ENCODE peak calls at places on chromosomes 6 and 20, in six cellular contexts. S, V, H, P, U and L are unnamed samples.

GRCh38 chr6:141561154-141561553 is 571.6 kb upstream of the GJE1 start:
- DNase-seq in S (no peak), V (no peak), H (no peak), P (no peak), U (no peak), L (no peak)

GRCh38 chr6:157597461-157598312 is 216.7 kb downstream of the ZDHHC14 start:
- DNase-seq in S (no peak), V (peak; percentile 13), H (peak; percentile 59), P (peak; percentile 27), U (peak; percentile 66), L (peak; percentile 78)

GRCh38 chr6:73803562-73804221 is 107.7 kb downstream of the CD109 start:
- DNase-seq in S (no peak), V (peak; percentile 83), H (no peak), P (peak; percentile 18), U (peak; percentile 2), L (no peak)

GRCh38 chr20:46022411-46023147 is 6.4 kb upstream of the SLC12A5 start:
- DNase-seq in S (no peak), V (no peak), H (peak; percentile 80), P (no peak), U (peak; percentile 48), L (peak; percentile 93)

GRCh38 chr6:37371158-37372083 is 17.6 kb downstream of the RNF8 start:
- DNase-seq in S (no peak), V (no peak), H (no peak), P (no peak), U (peak; percentile 68), L (no peak)

GRCh38 chr6:98272061-98272460 is 562.3 kb upstream of the POU3F2 start:
- DNase-seq in S (no peak), V (no peak), H (no peak), P (no peak), U (no peak), L (no peak)

GRCh38 chr6:126475449-126475848 is 135.5 kb downstream of the CENPW start:
- DNase-seq in S (no peak), V (no peak), H (no peak), P (no peak), U (no peak), L (no peak)

GRCh38 chr6:168284187-168284586 is 35.4 kb downstream of the DACT2 start:
- DNase-seq in S (no peak), V (no peak), H (no peak), P (no peak), U (no peak), L (peak; percentile 51)

GRCh38 chr6:43184268-43184985 is 2.4 kb downstream of the CUL9 start:
- DNase-seq in S (no peak), V (no peak), H (no peak), P (no peak), U (no peak), L (peak; percentile 67)

GRCh38 chr6:169316651-169317050 is 63.0 kb upstream of the THBS2 start:
- DNase-seq in S (no peak), V (no peak), H (no peak), P (no peak), U (no peak), L (no peak)

GRCh38 chr6:19356692-19357091 is 480.5 kb upstream of the ID4 start:
- DNase-seq in S (no peak), V (no peak), H (no peak), P (no peak), U (no peak), L (no peak)

DNA sequence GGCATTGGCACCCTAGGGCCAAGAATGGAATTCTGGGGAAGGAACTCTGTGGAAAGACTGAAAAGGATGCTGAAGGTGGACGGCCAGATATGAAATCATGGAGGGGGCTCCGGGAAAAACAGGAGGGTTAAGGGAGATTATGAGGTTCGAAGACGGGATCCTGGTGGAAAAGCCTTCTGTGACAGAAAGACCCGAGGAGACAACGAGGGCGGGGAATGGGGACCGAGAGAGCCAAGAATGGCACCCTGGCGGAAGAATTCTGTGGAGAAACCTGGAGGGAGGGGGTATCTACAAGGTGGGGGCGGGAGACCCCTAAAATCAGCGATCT is 426 bp downstream of the TRMT6 start:
- DNase-seq in S (no peak), V (no peak), H (no peak), P (no peak), U (no peak), L (no peak)
- H3K27ac ChIP-seq in S (peak overlapping the region; percentile 85), V (no peak overlapping the region), H (peak overlapping the region; percentile 74), P (no peak overlapping the region), U (peak overlapping the region; percentile 52), L (peak overlapping the region; percentile 67)

GRCh38 chr20:43752561-43753301 is 25.9 kb upstream of the GTSF1L start:
- DNase-seq in S (no peak), V (peak; percentile 89), H (no peak), P (no peak), U (no peak), L (peak; percentile 88)

GRCh38 chr20:43749734-43750294 is 23.0 kb upstream of the GTSF1L start:
- DNase-seq in S (peak; percentile 86), V (peak; percentile 45), H (peak; percentile 82), P (peak; percentile 47), U (peak; percentile 71), L (peak; percentile 96)

GRCh38 chr20:43751167-43752050 is 24.6 kb upstream of the GTSF1L start:
- DNase-seq in S (no peak), V (peak; percentile 64), H (no peak), P (no peak), U (no peak), L (no peak)

GRCh38 chr20:43752051-43752360 is 25.2 kb upstream of the GTSF1L start:
- DNase-seq in S (no peak), V (no peak), H (no peak), P (no peak), U (no peak), L (no peak)

DNA sequence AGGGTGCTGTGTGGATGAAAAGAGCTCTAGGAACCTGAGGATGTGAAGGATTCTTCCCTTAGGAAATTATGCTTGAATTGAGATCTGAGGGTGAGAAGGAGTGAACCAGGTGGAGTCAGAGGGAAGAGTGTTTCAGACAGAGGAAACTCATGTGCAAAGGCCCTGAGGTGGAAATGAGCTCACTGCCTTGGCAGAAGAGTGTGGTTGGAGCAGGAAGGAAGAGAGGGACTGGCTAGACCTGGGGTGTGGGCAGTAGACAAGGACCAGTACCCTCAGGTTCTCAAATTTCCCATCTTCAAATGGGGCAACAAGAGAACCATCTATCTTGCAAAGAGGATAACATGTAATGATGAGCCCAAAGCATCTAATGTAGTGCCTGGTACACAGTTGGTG is 24.0 kb upstream of the GTSF1L start:
- DNase-seq in S (no peak), V (no peak), H (no peak), P (no peak), U (no peak), L (no peak)
- H3K27ac ChIP-seq in S (no peak overlapping the region), V (peak overlapping the region; percentile 8), H (no peak overlapping the region), P (no peak overlapping the region), U (no peak overlapping the region), L (peak overlapping the region; percentile 77)

DNA sequence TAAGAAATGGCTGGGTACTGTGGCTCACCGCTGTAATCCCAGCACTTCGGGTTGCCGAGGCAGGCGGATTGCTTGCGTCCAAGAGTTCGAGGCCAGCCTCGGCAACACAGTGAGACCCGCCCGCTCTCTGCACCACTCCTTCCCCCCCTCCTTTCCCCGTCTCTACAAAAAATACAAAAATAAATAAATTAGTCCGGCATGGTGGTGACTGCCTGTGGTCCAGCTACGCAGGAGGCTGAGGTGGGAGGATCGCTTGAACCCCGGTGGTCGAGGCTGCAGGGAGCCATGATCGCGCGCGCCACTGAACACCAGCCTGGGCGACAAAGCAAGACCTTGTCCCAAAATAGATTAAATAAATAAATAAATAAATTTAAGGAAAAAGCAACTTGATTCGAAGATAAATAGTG is 448 bp upstream of the RNF114 start:
- DNase-seq in S (no peak), V (no peak), H (no peak), P (no peak), U (no peak), L (peak; percentile 85)
- H3K27ac ChIP-seq in S (peak overlapping the region; percentile 92), V (peak overlapping the region; percentile 12), H (peak overlapping the region; percentile 93), P (no peak overlapping the region), U (peak overlapping the region; percentile 98), L (peak overlapping the region; percentile 95)

GRCh38 chr6:6966127-6966526 is 141.6 kb upstream of the RREB1 start:
- DNase-seq in S (no peak), V (no peak), H (no peak), P (no peak), U (no peak), L (no peak)
- H3K27ac ChIP-seq in S (no peak overlapping the region), V (no peak overlapping the region), H (no peak overlapping the region), P (no peak overlapping the region), U (no peak overlapping the region), L (no peak overlapping the region)